ENCODE peak calls at places on chromosomes 3 and 15, in ten cellular contexts. N is activated CD4-positive, CD25-positive, alpha-beta regulatory T cell treated with anti-CD3 and anti-CD28 coated beads, Interleukin-2, amount 50 U/mL, for 72 hours; U is NCI-H1092; G is AG04450; C is NCI-H774; D is GM23338; W is activated T-cell treated with anti-CD3 and anti-CD28 coated beads, Interleukin-2, amount 50 U/mL, for 4 hours; Q is GM03348; A is posterior cingulate gyrus; Z is cardiac muscle cell. B is an unnamed sample.

GRCh38 chr15:60854858-60855568 is 374.1 kb downstream of the RORA start:
- DNase-seq in D (no peak), N (no peak), U (no peak), Q (no peak), A (no peak), Z (no peak), G (no peak), W (no peak), C (no peak), B (no peak)

GRCh38 chr3:11136871-11137626 is 17.2 kb upstream of the HRH1 start:
- DNase-seq in Q (peak; percentile 95), D (peak; percentile 55), C (no peak), W (no peak), N (no peak), U (no peak), G (peak; percentile 100), Z (no peak), A (no peak), B (no peak)

GRCh38 chr3:67472674-67473201 is 181.7 kb downstream of the SUCLG2 start:
- DNase-seq in G (no peak), C (no peak), D (no peak), N (no peak), U (no peak), Z (no peak), W (no peak), A (no peak), Q (no peak), B (no peak)

GRCh38 chr15:85129881-85130280 is 148.2 kb downstream of the PDE8A start:
- DNase-seq in Q (no peak), N (no peak), W (no peak), Z (no peak), A (no peak), D (no peak), G (no peak), U (no peak), C (no peak), B (no peak)

GRCh38 chr15:66709884-66710283 is 7.8 kb downstream of the SMAD6 start:
- DNase-seq in U (no peak), W (no peak), A (no peak), Q (no peak), D (no peak), C (no peak), Z (no peak), G (no peak), N (no peak), B (no peak)

GRCh38 chr3:184022323-184022722 is 4.6 kb upstream of the ABCC5 start:
- DNase-seq in N (no peak), C (no peak), Z (no peak), D (no peak), W (no peak), G (no peak), U (no peak), A (no peak), Q (no peak), B (no peak)

GRCh38 chr3:138326866-138327595 is 2.6 kb downstream of the NME9 start:
- DNase-seq in C (no peak), A (no peak), W (no peak), N (no peak), Z (no peak), D (no peak), Q (no peak), U (no peak), G (no peak), B (no peak)

GRCh38 chr15:88574062-88574461 is 27.6 kb upstream of the DET1 start:
- DNase-seq in N (no peak), Q (no peak), A (no peak), U (no peak), Z (peak; percentile 30), C (no peak), D (no peak), G (no peak), W (no peak), B (no peak)

GRCh38 chr3:622314-622713 is 425.8 kb downstream of the CHL1 start:
- DNase-seq in D (no peak), Z (no peak), U (no peak), C (no peak), A (no peak), Q (no peak), W (no peak), G (no peak), N (no peak), B (no peak)

GRCh38 chr3:66449411-66449931 is 51.4 kb downstream of the LRIG1 start:
- DNase-seq in U (peak; percentile 57), Z (no peak), C (no peak), Q (no peak), W (no peak), D (no peak), G (no peak), A (no peak), N (no peak), B (no peak)

GRCh38 chr15:52163321-52164190 is 27.6 kb downstream of the GNB5 start:
- DNase-seq in C (no peak), Q (no peak), W (peak; percentile 11), G (no peak), Z (peak; percentile 44), A (no peak), N (no peak), U (no peak), D (peak; percentile 88), B (no peak)

GRCh38 chr3:150523538-150523937 is 22.8 kb downstream of the SERP1 start:
- DNase-seq in Q (no peak), Z (peak; percentile 8), C (no peak), D (no peak), G (no peak), U (no peak), A (no peak), N (no peak), W (no peak), B (no peak)

GRCh38 chr15:63908986-63909385 is 75.2 kb upstream of the HERC1 start:
- DNase-seq in C (no peak), A (no peak), U (no peak), D (no peak), Z (no peak), G (no peak), W (no peak), N (no peak), Q (peak; percentile 36), B (no peak)

GRCh38 chr3:104349836-104350235 is 1016.9 kb upstream of the ALCAM start:
- DNase-seq in N (no peak), Q (no peak), G (no peak), C (no peak), D (no peak), U (no peak), Z (no peak), A (no peak), W (no peak), B (no peak)

GRCh38 chr3:175457301-175457700 is 598.2 kb downstream of the NAALADL2 start:
- DNase-seq in A (no peak), Q (no peak), W (no peak), N (no peak), C (no peak), Z (no peak), G (no peak), D (no peak), U (no peak), B (no peak)

GRCh38 chr3:113006350-113007056 is 15.7 kb downstream of the GTPBP8 start:
- DNase-seq in A (no peak), G (no peak), Q (no peak), Z (no peak), W (no peak), N (no peak), D (no peak), C (no peak), U (no peak), B (no peak)

GRCh38 chr15:69593981-69594966 is 141.7 kb downstream of the RPLP1 start:
- DNase-seq in C (peak; percentile 99), W (no peak), Q (peak; percentile 51), Z (peak; percentile 13), G (no peak), N (no peak), A (no peak), U (peak; percentile 97), D (no peak), B (no peak)

GRCh38 chr3:8490079-8490552 is 11.5 kb upstream of the LMCD1 start:
- DNase-seq in C (no peak), Z (no peak), D (no peak), N (no peak), W (no peak), A (no peak), U (peak; percentile 2), G (peak; percentile 65), Q (peak; percentile 78), B (no peak)

GRCh38 chr3:8713901-8714759 is 19.5 kb upstream of the CAV3 start:
- DNase-seq in A (no peak), U (no peak), N (no peak), C (no peak), Q (peak; percentile 37), W (no peak), D (peak; percentile 80), G (no peak), Z (peak; percentile 22), B (no peak)

GRCh38 chr3:193310914-193311723 is 67.4 kb downstream of the ATP13A5 start:
- DNase-seq in D (no peak), Z (peak; percentile 19), N (no peak), C (no peak), W (no peak), G (no peak), U (no peak), A (no peak), Q (no peak), B (no peak)

GRCh38 chr15:92071030-92071644 is 217.6 kb downstream of the SLCO3A1 start:
- DNase-seq in N (no peak), D (no peak), Z (no peak), U (no peak), G (no peak), C (no peak), Q (no peak), A (no peak), W (no peak), B (no peak)

GRCh38 chr15:85878866-85879265 is 84.1 kb upstream of the KLHL25 start:
- DNase-seq in A (no peak), Q (no peak), U (no peak), C (no peak), W (no peak), Z (no peak), N (no peak), G (no peak), D (no peak), B (no peak)